ENCODE peak calls at places on chromosomes 4 and X, in nine cellular contexts. One of them, this sample, is unnamed.

GRCh38 chrX:632391-633042 is 1.9 kb downstream of the SHOX start:
- DNase-seq in iPS DF 6.9: no peak
- DNase-seq in CD8-positive, alpha-beta T cell: no peak
- DNase-seq in upper lobe of left lung: peak
- DNase-seq in aorta: no peak
- DNase-seq in bronchial epithelial cell: no peak
- DNase-seq in trophoblast cell: no peak
- DNase-seq in HFF-Myc: no peak
- DNase-seq in skeletal muscle cell: no peak
- DNase-seq in this sample: no peak

GRCh38 chr4:165945991-165946390 is 73.0 kb downstream of the TLL1 start:
- DNase-seq in trophoblast cell: no peak
- DNase-seq in aorta: no peak
- DNase-seq in HFF-Myc: no peak
- DNase-seq in skeletal muscle cell: no peak
- DNase-seq in bronchial epithelial cell: no peak
- DNase-seq in upper lobe of left lung: no peak
- DNase-seq in CD8-positive, alpha-beta T cell: no peak
- DNase-seq in iPS DF 6.9: no peak
- DNase-seq in this sample: no peak

GRCh38 chr4:101224358-101225218 is 122.7 kb downstream of the PPP3CA start:
- DNase-seq in aorta: no peak
- DNase-seq in skeletal muscle cell: no peak
- DNase-seq in upper lobe of left lung: no peak
- DNase-seq in bronchial epithelial cell: no peak
- DNase-seq in trophoblast cell: no peak
- DNase-seq in HFF-Myc: no peak
- DNase-seq in CD8-positive, alpha-beta T cell: no peak
- DNase-seq in iPS DF 6.9: no peak
- DNase-seq in this sample: no peak

GRCh38 chr4:95889662-95890061 is 49.8 kb downstream of the PDHA2 start:
- DNase-seq in trophoblast cell: no peak
- DNase-seq in aorta: no peak
- DNase-seq in iPS DF 6.9: no peak
- DNase-seq in HFF-Myc: no peak
- DNase-seq in bronchial epithelial cell: peak
- DNase-seq in skeletal muscle cell: no peak
- DNase-seq in upper lobe of left lung: no peak
- DNase-seq in CD8-positive, alpha-beta T cell: no peak
- DNase-seq in this sample: no peak

GRCh38 chr4:2247128-2248043 is 5.5 kb upstream of the HAUS3 start:
- DNase-seq in CD8-positive, alpha-beta T cell: peak
- DNase-seq in skeletal muscle cell: no peak
- DNase-seq in trophoblast cell: no peak
- DNase-seq in HFF-Myc: no peak
- DNase-seq in bronchial epithelial cell: no peak
- DNase-seq in upper lobe of left lung: peak
- DNase-seq in aorta: peak
- DNase-seq in iPS DF 6.9: no peak
- DNase-seq in this sample: no peak

GRCh38 chr4:72777436-72777835 is 208.4 kb upstream of the ADAMTS3 start:
- DNase-seq in aorta: no peak
- DNase-seq in iPS DF 6.9: no peak
- DNase-seq in CD8-positive, alpha-beta T cell: no peak
- DNase-seq in skeletal muscle cell: no peak
- DNase-seq in trophoblast cell: no peak
- DNase-seq in HFF-Myc: no peak
- DNase-seq in bronchial epithelial cell: no peak
- DNase-seq in upper lobe of left lung: no peak
- DNase-seq in this sample: no peak

GRCh38 chr4:17055788-17056187 is 157.3 kb upstream of the LDB2 start:
- DNase-seq in trophoblast cell: no peak
- DNase-seq in aorta: no peak
- DNase-seq in HFF-Myc: peak
- DNase-seq in bronchial epithelial cell: peak
- DNase-seq in skeletal muscle cell: peak
- DNase-seq in upper lobe of left lung: no peak
- DNase-seq in iPS DF 6.9: no peak
- DNase-seq in CD8-positive, alpha-beta T cell: no peak
- DNase-seq in this sample: no peak

GRCh38 chr4:113849771-113850170 is 88.2 kb upstream of the CAMK2D start:
- DNase-seq in upper lobe of left lung: no peak
- DNase-seq in iPS DF 6.9: no peak
- DNase-seq in HFF-Myc: no peak
- DNase-seq in skeletal muscle cell: peak
- DNase-seq in CD8-positive, alpha-beta T cell: no peak
- DNase-seq in aorta: peak
- DNase-seq in bronchial epithelial cell: no peak
- DNase-seq in trophoblast cell: no peak
- DNase-seq in this sample: no peak

GRCh38 chrX:122943918-122944317 is 240.2 kb upstream of the GRIA3 start:
- DNase-seq in trophoblast cell: no peak
- DNase-seq in skeletal muscle cell: peak
- DNase-seq in iPS DF 6.9: no peak
- DNase-seq in HFF-Myc: no peak
- DNase-seq in upper lobe of left lung: no peak
- DNase-seq in CD8-positive, alpha-beta T cell: no peak
- DNase-seq in bronchial epithelial cell: peak
- DNase-seq in aorta: no peak
- DNase-seq in this sample: no peak

GRCh38 chr4:73257995-73258667 is 467 bp downstream of the ANKRD17 start:
- DNase-seq in iPS DF 6.9: no peak
- DNase-seq in HFF-Myc: no peak
- DNase-seq in CD8-positive, alpha-beta T cell: no peak
- DNase-seq in bronchial epithelial cell: peak
- DNase-seq in skeletal muscle cell: peak
- DNase-seq in upper lobe of left lung: no peak
- DNase-seq in aorta: peak
- DNase-seq in trophoblast cell: peak
- DNase-seq in this sample: no peak

GRCh38 chrX:80765226-80765625 is 44.5 kb downstream of the BRWD3 start:
- DNase-seq in skeletal muscle cell: peak
- DNase-seq in HFF-Myc: peak
- DNase-seq in upper lobe of left lung: no peak
- DNase-seq in iPS DF 6.9: no peak
- DNase-seq in aorta: no peak
- DNase-seq in trophoblast cell: peak
- DNase-seq in bronchial epithelial cell: peak
- DNase-seq in CD8-positive, alpha-beta T cell: no peak
- DNase-seq in this sample: peak

GRCh38 chrX:119852410-119853353 is at the start of gene UPF3B:
- DNase-seq in HFF-Myc: peak
- DNase-seq in iPS DF 6.9: peak
- DNase-seq in trophoblast cell: peak
- DNase-seq in bronchial epithelial cell: peak
- DNase-seq in aorta: peak
- DNase-seq in CD8-positive, alpha-beta T cell: peak
- DNase-seq in skeletal muscle cell: peak
- DNase-seq in upper lobe of left lung: peak
- DNase-seq in this sample: peak

GRCh38 chrX:8627796-8628195 is 104.1 kb downstream of the ANOS1 start:
- DNase-seq in bronchial epithelial cell: peak
- DNase-seq in HFF-Myc: no peak
- DNase-seq in skeletal muscle cell: no peak
- DNase-seq in aorta: no peak
- DNase-seq in upper lobe of left lung: no peak
- DNase-seq in CD8-positive, alpha-beta T cell: no peak
- DNase-seq in iPS DF 6.9: no peak
- DNase-seq in trophoblast cell: peak
- DNase-seq in this sample: no peak

GRCh38 chr4:83240379-83240875 is 44.2 kb downstream of the COQ2 start:
- DNase-seq in trophoblast cell: no peak
- DNase-seq in CD8-positive, alpha-beta T cell: no peak
- DNase-seq in aorta: no peak
- DNase-seq in bronchial epithelial cell: no peak
- DNase-seq in HFF-Myc: no peak
- DNase-seq in skeletal muscle cell: no peak
- DNase-seq in upper lobe of left lung: no peak
- DNase-seq in iPS DF 6.9: no peak
- DNase-seq in this sample: no peak

GRCh38 chr4:185359767-185360446 is 35.8 kb downstream of the LRP2BP start:
- DNase-seq in trophoblast cell: peak
- DNase-seq in aorta: no peak
- DNase-seq in iPS DF 6.9: no peak
- DNase-seq in skeletal muscle cell: peak
- DNase-seq in upper lobe of left lung: no peak
- DNase-seq in bronchial epithelial cell: peak
- DNase-seq in HFF-Myc: no peak
- DNase-seq in CD8-positive, alpha-beta T cell: no peak
- DNase-seq in this sample: no peak

GRCh38 chr4:189792819-189793618 is 147.7 kb upstream of the FRG1 start:
- DNase-seq in iPS DF 6.9: peak
- DNase-seq in aorta: peak
- DNase-seq in CD8-positive, alpha-beta T cell: peak
- DNase-seq in bronchial epithelial cell: peak
- DNase-seq in upper lobe of left lung: no peak
- DNase-seq in HFF-Myc: peak
- DNase-seq in skeletal muscle cell: peak
- DNase-seq in trophoblast cell: peak
- DNase-seq in this sample: peak

GRCh38 chr4:145541266-145541770 is 59.7 kb downstream of the SMAD1 start:
- DNase-seq in aorta: no peak
- DNase-seq in bronchial epithelial cell: peak
- DNase-seq in CD8-positive, alpha-beta T cell: no peak
- DNase-seq in trophoblast cell: no peak
- DNase-seq in skeletal muscle cell: no peak
- DNase-seq in HFF-Myc: no peak
- DNase-seq in upper lobe of left lung: no peak
- DNase-seq in iPS DF 6.9: no peak
- DNase-seq in this sample: no peak

DNA sequence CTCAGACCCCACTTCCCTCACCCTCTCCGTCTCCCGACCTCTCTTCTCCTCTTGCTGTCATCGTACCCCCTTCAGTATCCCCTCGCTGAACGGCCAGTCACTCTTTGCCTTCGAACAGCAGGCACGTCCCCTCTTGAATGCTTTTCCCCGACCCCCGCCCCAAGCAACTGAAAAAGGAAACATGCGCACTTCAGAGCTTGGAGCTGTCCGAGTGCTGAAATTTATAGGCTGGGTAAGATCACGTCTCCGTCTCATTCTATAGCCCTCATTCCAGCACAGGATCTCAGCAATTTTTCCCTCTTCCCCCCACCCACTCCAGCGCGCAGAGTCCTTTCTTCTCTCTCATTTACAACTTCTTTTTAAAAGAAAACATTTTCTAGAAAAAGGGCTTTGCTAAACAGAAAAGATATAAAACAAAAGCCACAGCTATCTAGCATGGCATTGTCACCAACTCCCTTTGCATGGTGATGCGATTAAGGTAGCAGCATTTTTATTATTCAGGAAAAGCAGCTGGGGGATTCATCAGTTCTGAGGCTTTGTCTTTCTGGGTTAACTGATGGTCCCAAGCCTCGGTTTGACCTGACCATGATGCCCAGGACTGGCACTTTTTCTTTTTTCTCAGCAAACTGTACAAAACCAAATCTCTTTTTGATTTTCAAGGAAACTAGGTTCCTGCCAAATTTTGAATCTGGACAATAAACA is at the start of gene GLRA2:
- DNase-seq in skeletal muscle cell: no peak
- DNase-seq in HFF-Myc: no peak
- DNase-seq in CD8-positive, alpha-beta T cell: no peak
- DNase-seq in upper lobe of left lung: no peak
- DNase-seq in trophoblast cell: no peak
- DNase-seq in aorta: no peak
- DNase-seq in iPS DF 6.9: peak
- DNase-seq in bronchial epithelial cell: no peak
- DNase-seq in this sample: no peak
- H3K4me3 ChIP-seq in skeletal muscle cell: peak
- H3K4me3 ChIP-seq in HFF-Myc: no peak
- H3K4me3 ChIP-seq in CD8-positive, alpha-beta T cell: no peak
- H3K4me3 ChIP-seq in upper lobe of left lung: no peak
- H3K4me3 ChIP-seq in trophoblast cell: no peak
- H3K4me3 ChIP-seq in aorta: no peak
- H3K4me3 ChIP-seq in iPS DF 6.9: peak
- H3K4me3 ChIP-seq in bronchial epithelial cell: no peak
- H3K4me3 ChIP-seq in this sample: no peak

GRCh38 chrX:10819973-10820372 is 199.6 kb upstream of the MID1 start:
- DNase-seq in trophoblast cell: no peak
- DNase-seq in bronchial epithelial cell: no peak
- DNase-seq in HFF-Myc: no peak
- DNase-seq in aorta: no peak
- DNase-seq in upper lobe of left lung: no peak
- DNase-seq in iPS DF 6.9: no peak
- DNase-seq in skeletal muscle cell: no peak
- DNase-seq in CD8-positive, alpha-beta T cell: no peak
- DNase-seq in this sample: no peak

GRCh38 chrX:10818651-10819050 is 198.3 kb upstream of the MID1 start:
- DNase-seq in upper lobe of left lung: no peak
- DNase-seq in skeletal muscle cell: no peak
- DNase-seq in HFF-Myc: no peak
- DNase-seq in trophoblast cell: no peak
- DNase-seq in CD8-positive, alpha-beta T cell: no peak
- DNase-seq in bronchial epithelial cell: no peak
- DNase-seq in iPS DF 6.9: no peak
- DNase-seq in aorta: no peak
- DNase-seq in this sample: no peak

DNA sequence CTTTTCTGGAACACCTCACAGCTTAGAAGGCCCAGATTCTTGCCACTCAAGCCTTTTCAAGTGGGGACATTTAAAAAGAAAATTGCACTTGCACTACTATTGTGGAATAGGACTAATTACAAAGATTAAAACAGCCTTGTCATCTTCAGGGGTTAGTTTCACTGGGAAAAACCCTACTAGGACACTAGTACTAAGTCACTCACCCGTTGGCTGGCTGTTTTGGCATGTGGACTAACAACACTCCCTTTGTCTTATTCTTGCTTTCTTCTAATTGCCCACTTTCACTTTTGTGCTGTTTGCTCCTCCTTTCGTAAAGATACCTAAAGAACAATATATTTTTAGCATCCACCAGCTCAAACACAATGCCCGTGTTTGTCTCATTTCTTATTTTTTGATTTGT is 200.9 kb upstream of the MID1 start:
- DNase-seq in upper lobe of left lung: no peak
- DNase-seq in CD8-positive, alpha-beta T cell: no peak
- DNase-seq in iPS DF 6.9: no peak
- DNase-seq in trophoblast cell: no peak
- DNase-seq in aorta: no peak
- DNase-seq in skeletal muscle cell: no peak
- DNase-seq in HFF-Myc: no peak
- DNase-seq in bronchial epithelial cell: no peak
- DNase-seq in this sample: no peak
- H3K4me3 ChIP-seq in upper lobe of left lung: no peak
- H3K4me3 ChIP-seq in CD8-positive, alpha-beta T cell: no peak
- H3K4me3 ChIP-seq in iPS DF 6.9: no peak
- H3K4me3 ChIP-seq in trophoblast cell: no peak
- H3K4me3 ChIP-seq in aorta: no peak
- H3K4me3 ChIP-seq in skeletal muscle cell: no peak
- H3K4me3 ChIP-seq in HFF-Myc: no peak
- H3K4me3 ChIP-seq in bronchial epithelial cell: no peak
- H3K4me3 ChIP-seq in this sample: no peak

GRCh38 chr4:576991-577498 is 950 bp upstream of the TMEM271 start:
- DNase-seq in HFF-Myc: no peak
- DNase-seq in CD8-positive, alpha-beta T cell: no peak
- DNase-seq in bronchial epithelial cell: no peak
- DNase-seq in iPS DF 6.9: no peak
- DNase-seq in upper lobe of left lung: peak
- DNase-seq in aorta: no peak
- DNase-seq in skeletal muscle cell: no peak
- DNase-seq in trophoblast cell: no peak
- DNase-seq in this sample: no peak
- H3K4me3 ChIP-seq in HFF-Myc: no peak
- H3K4me3 ChIP-seq in CD8-positive, alpha-beta T cell: no peak
- H3K4me3 ChIP-seq in bronchial epithelial cell: no peak
- H3K4me3 ChIP-seq in iPS DF 6.9: peak
- H3K4me3 ChIP-seq in upper lobe of left lung: no peak
- H3K4me3 ChIP-seq in aorta: no peak
- H3K4me3 ChIP-seq in skeletal muscle cell: peak
- H3K4me3 ChIP-seq in trophoblast cell: no peak
- H3K4me3 ChIP-seq in this sample: peak

GRCh38 chrX:151970027-151970426 is 4.4 kb downstream of the GABRE start:
- DNase-seq in iPS DF 6.9: no peak
- DNase-seq in HFF-Myc: no peak
- DNase-seq in skeletal muscle cell: no peak
- DNase-seq in trophoblast cell: no peak
- DNase-seq in bronchial epithelial cell: no peak
- DNase-seq in CD8-positive, alpha-beta T cell: no peak
- DNase-seq in aorta: no peak
- DNase-seq in upper lobe of left lung: no peak
- DNase-seq in this sample: no peak
- H3K4me3 ChIP-seq in iPS DF 6.9: no peak
- H3K4me3 ChIP-seq in HFF-Myc: no peak
- H3K4me3 ChIP-seq in skeletal muscle cell: no peak
- H3K4me3 ChIP-seq in trophoblast cell: no peak
- H3K4me3 ChIP-seq in bronchial epithelial cell: no peak
- H3K4me3 ChIP-seq in CD8-positive, alpha-beta T cell: no peak
- H3K4me3 ChIP-seq in aorta: no peak
- H3K4me3 ChIP-seq in upper lobe of left lung: no peak
- H3K4me3 ChIP-seq in this sample: peak